ENCODE peak calls at places on chromosomes 7 and 10, in five cellular contexts. F is HFF-Myc, Q is left ventricle myocardium inferior, S is suprapubic skin, P is tibial artery. N is an unnamed sample.

GRCh38 chr7:142089035-142089434 is 22.5 kb upstream of the MGAM2 start:
- DNase-seq in F (no peak), Q (no peak), P (no peak), S (no peak), N (no peak)

GRCh38 chr7:98210513-98211220 is 572 bp upstream of the BHLHA15 start:
- DNase-seq in P (peak), S (peak), F (no peak), Q (no peak), N (no peak)

GRCh38 chr7:78301361-78301760 is 502.8 kb downstream of the PHTF2 start:
- DNase-seq in S (no peak), Q (no peak), P (no peak), F (no peak), N (no peak)

GRCh38 chr10:60572511-60573194 is 183.0 kb upstream of the ANK3 start:
- DNase-seq in F (peak), Q (peak), S (no peak), P (no peak), N (no peak)

GRCh38 chr7:30710669-30711068 is 28.4 kb upstream of the CRHR2 start:
- DNase-seq in F (no peak), Q (no peak), P (peak), S (no peak), N (no peak)

GRCh38 chr7:11895352-11895751 is 63.4 kb upstream of the THSD7A start:
- DNase-seq in P (no peak), S (no peak), Q (no peak), F (no peak), N (no peak)

GRCh38 chr10:323651-324293 is 188.5 kb downstream of the ZMYND11 start:
- DNase-seq in Q (peak), P (peak), S (peak), F (peak), N (peak)

GRCh38 chr10:44619975-44620374 is 235.1 kb upstream of the CXCL12 start:
- DNase-seq in P (no peak), F (no peak), Q (no peak), S (no peak), N (no peak)

GRCh38 chr10:103584216-103585010 is 90.9 kb downstream of the NEURL1 start:
- DNase-seq in Q (no peak), F (no peak), S (no peak), P (no peak), N (no peak)

GRCh38 chr10:51956822-51957221 is 257.4 kb upstream of the CSTF2T start:
- DNase-seq in S (no peak), F (no peak), Q (no peak), P (no peak), N (no peak)

GRCh38 chr7:50959991-50960390 is 177.3 kb upstream of the GRB10 start:
- DNase-seq in P (no peak), Q (no peak), S (no peak), F (no peak), N (no peak)

GRCh38 chr7:91876391-91877133 is 3.9 kb downstream of the MTERF1 start:
- DNase-seq in Q (no peak), P (no peak), F (no peak), S (no peak), N (no peak)

GRCh38 chr7:141674702-141675101 is 27.3 kb downstream of the DENND11 start:
- DNase-seq in S (no peak), Q (no peak), P (no peak), F (no peak), N (no peak)

GRCh38 chr10:99775850-99776249 is 6.6 kb upstream of the ABCC2 start:
- DNase-seq in F (no peak), S (no peak), Q (no peak), P (no peak), N (no peak)

DNA sequence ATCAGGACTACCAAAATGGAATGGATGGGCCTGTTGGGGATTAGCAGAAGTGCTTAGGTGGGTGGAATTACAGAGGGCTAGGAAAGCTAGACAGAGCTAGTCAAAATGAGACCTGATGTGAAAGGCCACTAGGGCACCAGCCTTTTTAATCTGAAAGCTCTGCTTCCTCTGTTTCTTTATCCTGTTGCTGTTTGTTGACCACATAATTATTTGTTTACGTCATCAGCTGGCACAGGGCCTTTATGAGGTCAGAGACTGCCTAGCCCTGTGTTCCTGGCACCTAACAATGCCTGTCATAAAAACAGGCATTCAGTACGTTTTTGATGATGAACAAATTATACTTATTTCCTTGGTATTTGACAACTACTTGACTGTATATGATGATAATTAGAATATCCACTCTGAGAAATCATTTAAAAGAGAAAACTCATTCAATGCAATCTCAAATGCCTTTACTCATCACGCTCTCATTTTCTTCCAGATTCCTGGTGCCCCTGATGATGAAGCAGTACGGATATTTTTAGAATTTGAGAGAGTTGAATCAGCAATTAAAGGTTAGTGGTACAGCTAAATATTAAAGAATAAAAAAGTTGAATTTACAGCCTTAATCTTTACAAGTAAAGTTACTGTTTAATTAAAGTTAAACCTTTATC is 26.1 kb downstream of the RBM17 start:
- DNase-seq in Q (no peak), S (no peak), F (peak), P (no peak), N (no peak)
- TF ChIP-seq CTCF in Q (no peak), S (no peak), F (no peak), P (no peak), N (no peak)

DNA sequence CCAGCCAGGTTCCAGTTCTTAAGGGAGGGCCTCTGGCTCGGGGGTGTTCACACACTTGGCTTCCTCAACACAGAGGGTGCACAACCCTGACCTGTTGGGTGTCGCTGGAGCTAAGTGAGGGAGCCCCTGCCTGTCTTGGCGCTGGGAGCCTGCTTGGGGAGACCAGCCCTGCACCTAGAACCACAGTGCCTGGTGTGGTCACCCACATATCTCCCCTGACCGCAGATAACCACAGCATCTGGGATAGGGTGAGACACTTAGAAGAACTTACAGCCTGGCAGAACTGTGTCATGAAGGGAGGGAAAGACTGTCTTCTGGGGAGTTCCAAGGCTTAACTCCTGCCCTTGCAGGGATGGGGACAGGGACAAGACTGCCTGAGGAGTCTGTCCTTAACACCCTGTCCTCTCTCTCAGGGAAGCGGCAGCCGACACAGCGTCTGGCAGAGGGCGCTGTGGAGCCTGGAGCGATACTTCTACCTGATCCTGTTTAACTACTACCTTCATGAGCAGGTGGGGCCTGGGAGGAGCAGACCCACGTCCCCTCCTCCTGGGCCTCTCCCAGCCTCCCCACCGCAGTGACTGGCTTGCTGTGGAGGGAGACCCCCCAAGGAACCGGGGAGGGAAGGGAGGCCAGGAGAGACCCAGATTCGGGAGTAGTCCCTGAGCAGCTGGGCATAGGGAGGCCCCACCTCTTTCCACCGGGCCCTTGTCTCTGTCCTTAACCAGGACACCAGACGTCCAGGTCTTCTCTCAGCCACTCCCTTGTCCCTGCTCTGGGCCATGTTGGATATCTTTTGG is 59.0 kb downstream of the PALD1 start:
- DNase-seq in F (no peak), Q (no peak), P (no peak), S (no peak), N (no peak)
- TF ChIP-seq CTCF in F (peak), Q (peak), P (no peak), S (peak), N (no peak)

GRCh38 chr10:97539523-97540200 is 32.9 kb upstream of the ANKRD2 start:
- DNase-seq in Q (no peak), S (no peak), P (no peak), F (no peak), N (no peak)

GRCh38 chr10:97543025-97543546 is 29.5 kb upstream of the ANKRD2 start:
- DNase-seq in F (peak), Q (peak), P (peak), S (peak), N (peak)

GRCh38 chr10:97540669-97541500 is 31.7 kb upstream of the ANKRD2 start:
- DNase-seq in F (no peak), Q (no peak), P (no peak), S (no peak), N (no peak)

GRCh38 chr10:97538839-97539238 is 33.7 kb upstream of the ANKRD2 start:
- DNase-seq in F (no peak), S (no peak), Q (no peak), P (no peak), N (no peak)

GRCh38 chr10:97542169-97543024 is 30.2 kb upstream of the ANKRD2 start:
- DNase-seq in S (peak), Q (peak), P (peak), F (peak), N (peak)
- TF ChIP-seq CTCF in S (no peak), Q (no peak), P (no peak), F (no peak), N (no peak)

DNA sequence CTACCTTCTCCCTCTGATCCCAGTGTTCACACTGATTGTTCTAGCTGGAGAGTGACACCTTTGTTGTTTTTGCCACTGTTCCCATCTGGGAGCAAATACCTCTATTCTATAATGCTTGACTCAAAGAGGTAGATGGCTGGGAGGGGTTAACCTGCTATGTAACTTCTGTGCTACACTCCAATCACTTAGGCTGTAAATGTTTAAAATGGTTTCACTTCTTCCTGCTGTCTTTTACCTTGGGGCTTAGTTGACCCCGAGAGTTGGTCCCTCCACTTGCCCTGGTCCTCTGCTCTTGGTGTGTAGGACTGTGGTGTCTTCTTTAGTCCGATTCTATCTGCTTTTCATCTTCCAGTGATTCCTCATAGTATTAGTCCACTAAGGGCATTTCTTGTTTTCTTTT is 22.3 kb downstream of the KLHDC10 start:
- DNase-seq in P (no peak), F (no peak), Q (no peak), S (no peak), N (no peak)
- TF ChIP-seq CTCF in P (no peak), F (no peak), Q (no peak), S (no peak), N (no peak)

DNA sequence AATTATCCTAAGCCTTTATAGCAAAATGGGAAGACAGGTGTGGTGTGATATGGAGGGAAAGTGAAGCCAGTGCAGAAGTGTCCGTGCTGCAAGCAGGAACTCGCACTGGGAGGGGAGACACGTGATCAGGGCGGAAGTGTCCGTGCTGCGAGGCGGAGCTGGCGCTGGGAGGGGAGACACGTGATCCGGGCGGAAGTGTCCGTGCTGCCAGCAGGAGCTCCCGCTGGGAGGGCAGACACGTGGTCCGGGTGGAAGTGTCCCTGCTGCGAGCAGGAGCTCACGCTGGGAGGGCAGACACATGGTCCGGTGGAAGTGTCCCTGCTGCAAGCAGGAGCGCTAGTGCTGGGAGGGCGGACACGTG is 40.5 kb upstream of the PRKAR1B start:
- DNase-seq in Q (no peak), S (no peak), F (no peak), P (no peak), N (no peak)
- TF ChIP-seq CTCF in Q (no peak), S (no peak), F (no peak), P (no peak), N (no peak)

N was measured in omental fat pad.